ENCODE peak calls at places on chromosomes 16 and 17, in ten cellular contexts. X is thoracic aorta; H is tibial nerve; V is adrenal gland; G is neural progenitor cell; A is right cardiac atrium; Q is iPS DF 6.9; N is fibroblast of lung; E is CD8-positive, alpha-beta T cell; I is CD8-positive, alpha-beta memory T cell. M is an unnamed sample. For H3K9me3, the result is how much of the 10 kb centered on the place peaks cover.

GRCh38 chr17:16652847-16653366 is 743 bp downstream of the ZNF624 start:
- DNase-seq in X (no peak), H (no peak), V (no peak), G (no peak), A (no peak), Q (no peak), N (no peak), E (no peak), I (no peak), M (no peak)

GRCh38 chr16:88905563-88905962 is 39.1 kb upstream of the PABPN1L start:
- DNase-seq in X (no peak), H (no peak), V (peak), G (peak), A (no peak), Q (no peak), N (no peak), E (no peak), I (no peak), M (no peak)

GRCh38 chr16:49484936-49485335 is 111.3 kb downstream of the C16orf78 start:
- DNase-seq in X (no peak), H (no peak), V (no peak), G (no peak), A (no peak), Q (no peak), N (no peak), E (no peak), I (no peak), M (no peak)

GRCh38 chr17:17118399-17118798 is 76.1 kb downstream of the MPRIP start:
- DNase-seq in X (no peak), H (no peak), V (no peak), G (no peak), A (no peak), Q (no peak), N (no peak), E (no peak), I (no peak), M (no peak)

GRCh38 chr16:4994719-4995434 is 36.7 kb downstream of the SEC14L5 start:
- DNase-seq in X (no peak), H (no peak), V (no peak), G (no peak), A (no peak), Q (no peak), N (no peak), E (no peak), I (no peak), M (no peak)

GRCh38 chr16:13436641-13437423 is 483.1 kb upstream of the ERCC4 start:
- DNase-seq in X (no peak), H (no peak), V (no peak), G (no peak), A (no peak), Q (no peak), N (peak), E (no peak), I (no peak), M (no peak)

GRCh38 chr16:284204-285120 is 1.5 kb downstream of the PDIA2 start:
- DNase-seq in X (no peak), H (no peak), V (no peak), G (no peak), A (no peak), Q (no peak), N (no peak), E (no peak), I (no peak), M (no peak)

GRCh38 chr17:32102697-32103096 is 39.6 kb upstream of the RHOT1 start:
- DNase-seq in X (no peak), H (no peak), V (no peak), G (no peak), A (no peak), Q (no peak), N (peak), E (no peak), I (no peak), M (no peak)

GRCh38 chr16:87472142-87472778 is 20.6 kb downstream of the ZCCHC14 start:
- DNase-seq in X (no peak), H (no peak), V (no peak), G (no peak), A (no peak), Q (no peak), N (no peak), E (no peak), I (no peak), M (no peak)

GRCh38 chr17:58084317-58084981 is 1.2 kb downstream of the DYNLL2 start:
- DNase-seq in X (no peak), H (peak), V (peak), G (peak), A (peak), Q (no peak), N (peak), E (peak), I (peak), M (no peak)

GRCh38 chr16:2026461-2027023 is at the start of gene NHERF2:
- DNase-seq in X (no peak), H (no peak), V (no peak), G (peak), A (no peak), Q (no peak), N (no peak), E (no peak), I (peak), M (peak)

GRCh38 chr16:20868890-20869289 is 31.3 kb downstream of the DCUN1D3 start:
- DNase-seq in X (peak), H (peak), V (peak), G (peak), A (peak), Q (no peak), N (peak), E (no peak), I (no peak), M (no peak)

GRCh38 chr16:47323241-47323640 is 137.6 kb downstream of the ITFG1 start:
- DNase-seq in X (no peak), H (no peak), V (no peak), G (no peak), A (no peak), Q (no peak), N (no peak), E (no peak), I (no peak), M (no peak)

GRCh38 chr16:73066321-73066926 is 18.5 kb upstream of the ZFHX3 start:
- DNase-seq in X (no peak), H (no peak), V (no peak), G (peak), A (no peak), Q (no peak), N (no peak), E (no peak), I (no peak), M (no peak)

GRCh38 chr16:17798721-17799120 is 328.0 kb upstream of the XYLT1 start:
- DNase-seq in X (no peak), H (no peak), V (no peak), G (no peak), A (no peak), Q (no peak), N (no peak), E (no peak), I (no peak), M (no peak)

GRCh38 chr17:40765657-40766056 is 6.3 kb downstream of the KRT26 start:
- DNase-seq in X (no peak), H (no peak), V (no peak), G (no peak), A (no peak), Q (no peak), N (no peak), E (no peak), I (no peak), M (no peak)

GRCh38 chr17:40763752-40764151 is 8.2 kb downstream of the KRT26 start:
- DNase-seq in X (no peak), H (no peak), V (no peak), G (no peak), A (no peak), Q (no peak), N (no peak), E (no peak), I (no peak), M (no peak)

GRCh38 chr17:40755231-40755630 is at the start of gene KRT25:
- DNase-seq in X (no peak), H (no peak), V (no peak), G (no peak), A (no peak), Q (no peak), N (no peak), E (no peak), I (no peak), M (no peak)

DNA sequence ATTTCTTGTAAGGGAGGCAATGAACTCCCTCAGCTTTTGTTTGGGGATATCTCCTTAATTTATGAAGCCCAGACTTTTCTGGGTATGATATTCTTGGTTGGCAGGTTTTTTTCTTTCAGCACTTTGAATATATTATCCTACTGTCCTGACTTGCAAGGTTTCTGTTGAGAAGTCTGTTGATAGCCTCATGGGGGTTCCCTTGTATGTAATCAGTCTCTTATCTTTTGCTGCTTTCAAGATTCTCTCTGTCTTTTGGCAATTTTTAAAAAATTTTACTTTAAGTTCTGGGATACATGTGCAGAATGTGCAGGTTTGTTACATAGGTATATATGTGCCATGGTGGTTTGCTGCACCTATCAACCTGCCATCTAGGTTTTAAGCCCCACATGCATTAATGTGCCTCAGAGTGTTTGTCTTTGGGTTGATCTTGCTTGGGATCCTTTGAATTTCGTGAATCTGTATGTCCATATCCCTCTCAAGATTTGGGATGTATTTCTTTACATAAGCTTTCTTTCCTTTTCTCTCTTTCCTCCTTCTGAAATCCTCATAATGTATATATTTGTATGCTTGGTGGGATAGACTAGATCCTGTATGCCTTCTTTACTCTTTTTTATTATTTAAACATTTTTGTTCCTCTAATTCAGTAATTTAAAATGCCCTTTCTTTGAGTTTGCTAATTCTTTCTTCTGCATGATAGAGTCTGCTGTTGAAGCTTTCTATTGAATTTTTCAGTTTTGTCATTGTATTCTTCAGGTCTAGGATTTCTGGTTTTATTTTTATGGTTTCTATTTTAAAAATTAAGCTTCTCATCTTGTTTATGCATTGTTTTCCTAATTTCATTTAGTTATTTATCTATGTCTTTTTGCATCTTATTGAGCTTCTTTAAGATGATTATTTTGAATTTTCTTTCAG is 5.2 kb upstream of the KRT25 start:
- DNase-seq in X (no peak), H (no peak), V (no peak), G (no peak), A (no peak), Q (no peak), N (no peak), E (no peak), I (no peak), M (no peak)
- H3K9me3 ChIP-seq in X (under half), H (half or more), V (under half), G (under half), A (under half), Q (under half), N (under half), E (under half), I (under half), M (under half)

DNA sequence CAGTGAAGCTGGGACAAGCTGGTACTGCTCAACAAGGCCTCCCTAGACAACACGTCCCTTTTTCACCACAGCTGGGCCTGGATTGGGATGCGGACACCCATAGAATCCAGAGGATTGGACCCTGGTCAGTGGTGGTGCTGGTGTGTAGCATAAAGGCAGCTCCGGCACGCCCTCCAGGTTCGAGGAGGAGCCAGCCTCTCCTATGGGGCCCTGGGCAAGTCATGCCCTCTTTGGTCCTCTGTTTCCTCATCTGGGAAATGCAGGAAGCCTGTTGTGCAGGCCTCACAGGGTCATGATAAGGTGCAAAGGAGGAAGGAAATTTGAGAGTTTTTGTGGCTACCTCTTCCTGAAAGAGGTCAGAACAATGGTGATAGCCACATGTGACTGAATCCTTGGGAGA is 1741.7 kb downstream of the TP53TG3F start:
- DNase-seq in X (no peak), H (no peak), V (no peak), G (no peak), A (no peak), Q (no peak), N (no peak), E (no peak), I (no peak), M (no peak)
- H3K9me3 ChIP-seq in X (under half), H (under half), V (under half), G (under half), A (under half), Q (under half), N (under half), E (under half), I (under half), M (under half)

GRCh38 chr17:13787636-13788035 is 185.9 kb upstream of the HS3ST3A1 start:
- DNase-seq in X (no peak), H (no peak), V (no peak), G (no peak), A (no peak), Q (no peak), N (no peak), E (no peak), I (no peak), M (no peak)
- H3K9me3 ChIP-seq in X (under half), H (under half), V (under half), G (under half), A (under half), Q (under half), N (under half), E (under half), I (under half), M (under half)

GRCh38 chr17:33948299-33948698 is 306.8 kb upstream of the CCL2 start:
- DNase-seq in X (no peak), H (no peak), V (no peak), G (no peak), A (no peak), Q (no peak), N (no peak), E (no peak), I (no peak), M (no peak)

GRCh38 chr17:33947762-33948161 is 307.3 kb upstream of the CCL2 start:
- DNase-seq in X (no peak), H (no peak), V (no peak), G (no peak), A (no peak), Q (no peak), N (no peak), E (no peak), I (no peak), M (no peak)

GRCh38 chr17:33945641-33946546 is 309.2 kb upstream of the CCL2 start:
- DNase-seq in X (no peak), H (no peak), V (no peak), G (no peak), A (no peak), Q (no peak), N (peak), E (no peak), I (no peak), M (no peak)

GRCh38 chr17:33950061-33950460 is 305.0 kb upstream of the CCL2 start:
- DNase-seq in X (no peak), H (no peak), V (no peak), G (no peak), A (no peak), Q (no peak), N (no peak), E (no peak), I (no peak), M (no peak)

GRCh38 chr17:33949100-33949499 is 306.0 kb upstream of the CCL2 start:
- DNase-seq in X (no peak), H (no peak), V (no peak), G (peak), A (no peak), Q (peak), N (peak), E (no peak), I (no peak), M (no peak)
- H3K9me3 ChIP-seq in X (under half), H (under half), V (under half), G (under half), A (under half), Q (under half), N (under half), E (under half), I (under half), M (under half)

DNA sequence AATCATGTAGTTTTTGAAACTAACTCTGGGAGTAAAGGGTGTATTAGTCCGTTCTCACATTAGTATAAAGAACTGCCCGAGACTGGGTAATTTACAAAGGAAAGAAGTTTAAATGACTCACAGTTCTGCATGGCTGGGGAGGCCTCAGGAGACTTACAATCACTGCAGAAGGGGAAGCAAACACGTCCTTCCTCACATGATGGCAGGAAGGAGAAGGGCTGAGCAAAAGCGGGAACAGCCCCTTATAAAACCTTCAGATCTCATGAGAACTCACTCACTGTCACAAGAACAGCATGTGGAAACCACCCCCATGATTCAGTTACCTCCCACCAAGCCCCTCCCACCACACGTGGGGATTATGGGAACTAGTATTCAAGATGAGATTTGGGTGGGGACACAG is 256.5 kb upstream of the TNRC6C start:
- DNase-seq in X (no peak), H (no peak), V (no peak), G (no peak), A (no peak), Q (no peak), N (no peak), E (no peak), I (no peak), M (no peak)
- H3K9me3 ChIP-seq in X (under half), H (under half), V (under half), G (under half), A (under half), Q (under half), N (under half), E (under half), I (under half), M (under half)

GRCh38 chr16:35749253-35750141 is 2290.1 kb downstream of the TP53TG3F start:
- DNase-seq in X (no peak), H (no peak), V (no peak), G (no peak), A (no peak), Q (no peak), N (no peak), E (no peak), I (no peak), M (no peak)
- H3K9me3 ChIP-seq in X (under half), H (half or more), V (under half), G (under half), A (under half), Q (under half), N (under half), E (under half), I (under half), M (under half)

M was measured in T-helper 17 cell.